ENCODE peak calls at places on chromosomes 16 and 17, in seven cellular contexts. One of them, this sample, is unnamed.

GRCh38 chr17:42843358-42843934 is 934 bp upstream of the AOC2 start:
- DNase-seq in GM12865: peak; percentile 37
- DNase-seq in hypothalamus: peak; percentile 32
- DNase-seq in fibroblast of gingiva: peak; percentile 65
- DNase-seq in AG20443: peak; percentile 84
- DNase-seq in choroid plexus epithelial cell: peak; percentile 87
- DNase-seq in M059J: peak; percentile 59
- DNase-seq in this sample: no peak

GRCh38 chr17:8272421-8272820 is 16.0 kb upstream of the RANGRF start:
- DNase-seq in hypothalamus: no peak
- DNase-seq in AG20443: no peak
- DNase-seq in fibroblast of gingiva: no peak
- DNase-seq in M059J: no peak
- DNase-seq in choroid plexus epithelial cell: no peak
- DNase-seq in GM12865: no peak
- DNase-seq in this sample: no peak

GRCh38 chr16:83138512-83138911 is 511.7 kb downstream of the CDH13 start:
- DNase-seq in M059J: no peak
- DNase-seq in choroid plexus epithelial cell: no peak
- DNase-seq in hypothalamus: no peak
- DNase-seq in fibroblast of gingiva: no peak
- DNase-seq in AG20443: no peak
- DNase-seq in GM12865: no peak
- DNase-seq in this sample: no peak

GRCh38 chr16:67280090-67281015 is 1.0 kb downstream of the PLEKHG4 start:
- DNase-seq in fibroblast of gingiva: no peak
- DNase-seq in choroid plexus epithelial cell: no peak
- DNase-seq in GM12865: no peak
- DNase-seq in M059J: no peak
- DNase-seq in hypothalamus: no peak
- DNase-seq in AG20443: no peak
- DNase-seq in this sample: no peak

GRCh38 chr16:80407265-80407987 is 133.4 kb upstream of the DYNLRB2 start:
- DNase-seq in fibroblast of gingiva: no peak
- DNase-seq in hypothalamus: no peak
- DNase-seq in AG20443: no peak
- DNase-seq in choroid plexus epithelial cell: no peak
- DNase-seq in M059J: no peak
- DNase-seq in GM12865: no peak
- DNase-seq in this sample: no peak

GRCh38 chr16:27430512-27430911 is 28.5 kb downstream of the IL21R start:
- DNase-seq in choroid plexus epithelial cell: no peak
- DNase-seq in fibroblast of gingiva: no peak
- DNase-seq in hypothalamus: no peak
- DNase-seq in AG20443: no peak
- DNase-seq in GM12865: no peak
- DNase-seq in M059J: no peak
- DNase-seq in this sample: no peak

GRCh38 chr16:67708368-67708771 is 10.7 kb downstream of the GFOD2 start:
- DNase-seq in GM12865: no peak
- DNase-seq in hypothalamus: no peak
- DNase-seq in choroid plexus epithelial cell: no peak
- DNase-seq in M059J: peak; percentile 27
- DNase-seq in AG20443: peak; percentile 77
- DNase-seq in fibroblast of gingiva: peak; percentile 81
- DNase-seq in this sample: no peak

GRCh38 chr16:66502020-66502913 is 47.7 kb downstream of the TK2 start:
- DNase-seq in AG20443: peak; percentile 75
- DNase-seq in M059J: no peak
- DNase-seq in GM12865: no peak
- DNase-seq in fibroblast of gingiva: peak; percentile 81
- DNase-seq in hypothalamus: no peak
- DNase-seq in choroid plexus epithelial cell: peak; percentile 63
- DNase-seq in this sample: no peak

GRCh38 chr16:58018803-58019202 is 6.8 kb upstream of the MMP15 start:
- DNase-seq in M059J: no peak
- DNase-seq in AG20443: no peak
- DNase-seq in hypothalamus: no peak
- DNase-seq in fibroblast of gingiva: no peak
- DNase-seq in GM12865: no peak
- DNase-seq in choroid plexus epithelial cell: no peak
- DNase-seq in this sample: no peak

GRCh38 chr17:3558603-3559269 is 1.1 kb upstream of the TRPV3 start:
- DNase-seq in fibroblast of gingiva: no peak
- DNase-seq in AG20443: peak; percentile 57
- DNase-seq in GM12865: peak; percentile 97
- DNase-seq in hypothalamus: no peak
- DNase-seq in M059J: peak; percentile 68
- DNase-seq in choroid plexus epithelial cell: peak; percentile 61
- DNase-seq in this sample: peak; percentile 44

GRCh38 chr17:1725642-1726511 is 1.4 kb downstream of the WDR81 start:
- DNase-seq in choroid plexus epithelial cell: no peak
- DNase-seq in GM12865: no peak
- DNase-seq in fibroblast of gingiva: no peak
- DNase-seq in hypothalamus: no peak
- DNase-seq in AG20443: no peak
- DNase-seq in M059J: no peak
- DNase-seq in this sample: no peak

GRCh38 chr17:8462564-8462963 is 26.9 kb downstream of the NDEL1 start:
- DNase-seq in fibroblast of gingiva: no peak
- DNase-seq in GM12865: no peak
- DNase-seq in choroid plexus epithelial cell: no peak
- DNase-seq in hypothalamus: no peak
- DNase-seq in AG20443: no peak
- DNase-seq in M059J: no peak
- DNase-seq in this sample: no peak

GRCh38 chr17:51860934-51861561 is 297.5 kb downstream of the CA10 start:
- DNase-seq in GM12865: peak; percentile 45
- DNase-seq in choroid plexus epithelial cell: peak; percentile 2
- DNase-seq in fibroblast of gingiva: no peak
- DNase-seq in M059J: no peak
- DNase-seq in AG20443: peak; percentile 35
- DNase-seq in hypothalamus: peak; percentile 37
- DNase-seq in this sample: peak; percentile 82

GRCh38 chr16:30761427-30761927 is 385 bp downstream of the CFAP119 start:
- DNase-seq in hypothalamus: no peak
- DNase-seq in AG20443: no peak
- DNase-seq in choroid plexus epithelial cell: peak; percentile 20
- DNase-seq in GM12865: peak; percentile 66
- DNase-seq in fibroblast of gingiva: no peak
- DNase-seq in M059J: peak; percentile 57
- DNase-seq in this sample: peak; percentile 87

GRCh38 chr17:52159159-52159809 is 770 bp upstream of the CA10 start:
- DNase-seq in hypothalamus: no peak
- DNase-seq in choroid plexus epithelial cell: no peak
- DNase-seq in M059J: no peak
- DNase-seq in AG20443: no peak
- DNase-seq in fibroblast of gingiva: no peak
- DNase-seq in GM12865: no peak
- DNase-seq in this sample: no peak

GRCh38 chr17:3798273-3799180 is 2.5 kb downstream of the ITGAE start:
- DNase-seq in hypothalamus: no peak
- DNase-seq in M059J: peak; percentile 31
- DNase-seq in fibroblast of gingiva: no peak
- DNase-seq in GM12865: peak; percentile 63
- DNase-seq in AG20443: no peak
- DNase-seq in choroid plexus epithelial cell: no peak
- DNase-seq in this sample: no peak

GRCh38 chr17:39196191-39196819 is 1.2 kb downstream of the CACNB1 start:
- DNase-seq in AG20443: no peak
- DNase-seq in fibroblast of gingiva: no peak
- DNase-seq in M059J: no peak
- DNase-seq in choroid plexus epithelial cell: no peak
- DNase-seq in hypothalamus: peak; percentile 28
- DNase-seq in GM12865: no peak
- DNase-seq in this sample: no peak

GRCh38 chr16:59686405-59686804 is 952.3 kb upstream of the GOT2 start:
- DNase-seq in hypothalamus: no peak
- DNase-seq in GM12865: no peak
- DNase-seq in fibroblast of gingiva: no peak
- DNase-seq in choroid plexus epithelial cell: no peak
- DNase-seq in M059J: no peak
- DNase-seq in AG20443: no peak
- DNase-seq in this sample: no peak

GRCh38 chr17:76293106-76293505 is 15.0 kb downstream of the QRICH2 start:
- DNase-seq in GM12865: no peak
- DNase-seq in choroid plexus epithelial cell: no peak
- DNase-seq in AG20443: no peak
- DNase-seq in fibroblast of gingiva: no peak
- DNase-seq in hypothalamus: no peak
- DNase-seq in M059J: no peak
- DNase-seq in this sample: no peak

GRCh38 chr16:31010539-31010938 is at the start of gene STX1B:
- DNase-seq in GM12865: no peak
- DNase-seq in choroid plexus epithelial cell: no peak
- DNase-seq in M059J: no peak
- DNase-seq in hypothalamus: peak; percentile 72
- DNase-seq in fibroblast of gingiva: no peak
- DNase-seq in AG20443: peak; percentile 77
- DNase-seq in this sample: no peak

GRCh38 chr17:9072626-9073339 is 51.5 kb downstream of the NTN1 start:
- DNase-seq in hypothalamus: no peak
- DNase-seq in AG20443: peak; percentile 43
- DNase-seq in fibroblast of gingiva: no peak
- DNase-seq in M059J: no peak
- DNase-seq in GM12865: no peak
- DNase-seq in choroid plexus epithelial cell: no peak
- DNase-seq in this sample: no peak